ENCODE peak calls at places on chromosomes 7 and 10, in six cellular contexts. O is stimulated activated CD4-positive, alpha-beta T cell treated with anti-CD3 and anti-CD28 coated beads, Interleukin-15, amount 100 ng/mL, for 48 hours; W is NCI-H2171 treated with DMSO at 0.1 percent for 48 hours; L is NT2/D1; H is mucosa of gallbladder; F is cardiac fibroblast. C is an unnamed sample.

GRCh38 chr7:105776986-105777910 is 99.2 kb downstream of the ATXN7L1 start:
- DNase-seq in O (no peak), H (no peak), F (peak; percentile 32), W (no peak), L (no peak), C (no peak)

GRCh38 chr7:16795624-16796023 is 9.2 kb downstream of the AGR2 start:
- DNase-seq in F (no peak), W (peak; percentile 99), H (no peak), O (no peak), L (no peak), C (no peak)

GRCh38 chr10:16652154-16652553 is 130.5 kb upstream of the C1QL3 start:
- DNase-seq in H (no peak), F (peak; percentile 22), O (no peak), L (no peak), W (no peak), C (no peak)

GRCh38 chr10:3872700-3873099 is 87.7 kb upstream of the KLF6 start:
- DNase-seq in W (no peak), F (no peak), L (no peak), H (no peak), O (no peak), C (no peak)

GRCh38 chr7:93889261-93889660 is 1.3 kb downstream of the TFPI2 start:
- DNase-seq in H (no peak), W (no peak), O (no peak), F (peak; percentile 70), L (no peak), C (no peak)

GRCh38 chr10:69473304-69473985 is 22.2 kb downstream of the TSPAN15 start:
- DNase-seq in O (no peak), F (no peak), L (no peak), H (no peak), W (no peak), C (no peak)

GRCh38 chr7:150685219-150686029 is at the start of gene GIMAP2:
- DNase-seq in O (no peak), F (peak; percentile 10), L (no peak), H (no peak), W (no peak), C (no peak)

GRCh38 chr10:63145782-63146181 is 12.7 kb downstream of the NRBF2 start:
- DNase-seq in W (no peak), O (no peak), F (no peak), H (no peak), L (no peak), C (no peak)

GRCh38 chr7:1388936-1389335 is 70.3 kb downstream of the MICALL2 start:
- DNase-seq in W (no peak), F (no peak), L (no peak), O (no peak), H (no peak), C (no peak)

GRCh38 chr10:80896959-80897358 is 359.3 kb downstream of the SH2D4B start:
- DNase-seq in O (no peak), F (no peak), W (no peak), L (no peak), H (no peak), C (no peak)

GRCh38 chr10:69449841-69450240 is 1.4 kb upstream of the TSPAN15 start:
- DNase-seq in W (no peak), F (peak; percentile 58), O (peak; percentile 46), H (peak; percentile 42), L (no peak), C (no peak)

GRCh38 chr7:28207486-28208158 is 27.0 kb upstream of the JAZF1 start:
- DNase-seq in H (no peak), O (no peak), F (peak; percentile 5), L (no peak), W (no peak), C (no peak)

GRCh38 chr10:92103376-92104084 is 180.0 kb downstream of the BTAF1 start:
- DNase-seq in O (no peak), H (no peak), L (no peak), F (peak; percentile 26), W (no peak), C (no peak)

GRCh38 chr7:42198296-42198695 is 38.7 kb downstream of the GLI3 start:
- DNase-seq in F (no peak), W (no peak), H (no peak), L (no peak), O (no peak), C (no peak)

GRCh38 chr7:85384376-85384775 is 197.5 kb upstream of the SEMA3D start:
- DNase-seq in W (no peak), H (no peak), O (no peak), F (no peak), L (no peak), C (no peak)

GRCh38 chr7:49563693-49564378 is 209.6 kb upstream of the VWC2 start:
- DNase-seq in O (no peak), F (no peak), W (no peak), L (no peak), H (no peak), C (no peak)

GRCh38 chr10:20984632-20985031 is 87.5 kb upstream of the NEBL start:
- DNase-seq in L (no peak), H (peak; percentile 16), W (no peak), O (no peak), F (no peak), C (no peak)

GRCh38 chr10:119113805-119114732 is 10.2 kb downstream of the DENND10 start:
- DNase-seq in F (peak; percentile 96), O (no peak), H (no peak), W (no peak), L (no peak), C (no peak)

GRCh38 chr7:17598305-17598704 is 299.9 kb downstream of the AHR start:
- DNase-seq in H (no peak), L (no peak), W (no peak), F (no peak), O (no peak), C (no peak)

GRCh38 chr7:88200793-88201192 is 19.0 kb downstream of the SRI start:
- DNase-seq in L (no peak), W (peak; percentile 92), O (no peak), H (no peak), F (no peak), C (no peak)

GRCh38 chr10:37125921-37126320 is 523 bp downstream of the ANKRD30A start:
- DNase-seq in W (no peak), H (no peak), L (no peak), F (no peak), O (no peak), C (no peak)

GRCh38 chr7:151631968-151632749 is 112.5 kb upstream of the RHEB start:
- DNase-seq in F (peak; percentile 89), H (peak; percentile 86), W (peak; percentile 81), O (peak; percentile 85), L (peak; percentile 72), C (peak; percentile 37)

GRCh38 chr10:101814466-101815041 is 3.7 kb downstream of the OGA start:
- DNase-seq in F (no peak), W (no peak), L (no peak), H (no peak), O (no peak), C (no peak)

C was measured in lower leg skin.